ENCODE peak calls at places on chromosome 7, in eight cellular contexts. One of them, this sample, is unnamed.
A peak's percentile ranks its signal among the peaks of the same experiment; 100 is the strongest.

GRCh38 chr7:12712236-12712635 is 24.8 kb downstream of the ARL4A start:
- DNase-seq in adrenal gland: no peak
- DNase-seq in esophagus squamous epithelium: no peak
- DNase-seq in prostate gland: no peak
- DNase-seq in psoas muscle: no peak
- DNase-seq in effector memory CD4-positive, alpha-beta T cell: no peak
- DNase-seq in thyroid gland: no peak
- DNase-seq in HCT116: no peak
- DNase-seq in this sample: no peak

GRCh38 chr7:25405736-25406135 is 177.4 kb upstream of the NPVF start:
- DNase-seq in thyroid gland: no peak
- DNase-seq in prostate gland: peak; percentile 57
- DNase-seq in adrenal gland: no peak
- DNase-seq in esophagus squamous epithelium: no peak
- DNase-seq in psoas muscle: no peak
- DNase-seq in HCT116: no peak
- DNase-seq in effector memory CD4-positive, alpha-beta T cell: no peak
- DNase-seq in this sample: no peak

GRCh38 chr7:26861050-26861449 is 3.3 kb downstream of the SKAP2 start:
- DNase-seq in HCT116: no peak
- DNase-seq in thyroid gland: no peak
- DNase-seq in esophagus squamous epithelium: no peak
- DNase-seq in psoas muscle: no peak
- DNase-seq in prostate gland: no peak
- DNase-seq in effector memory CD4-positive, alpha-beta T cell: no peak
- DNase-seq in adrenal gland: no peak
- DNase-seq in this sample: no peak

GRCh38 chr7:31047747-31048146 is 4.4 kb upstream of the ADCYAP1R1 start:
- DNase-seq in esophagus squamous epithelium: no peak
- DNase-seq in thyroid gland: no peak
- DNase-seq in effector memory CD4-positive, alpha-beta T cell: no peak
- DNase-seq in HCT116: no peak
- DNase-seq in prostate gland: no peak
- DNase-seq in adrenal gland: no peak
- DNase-seq in psoas muscle: no peak
- DNase-seq in this sample: no peak

GRCh38 chr7:88927-89921 is 103.1 kb upstream of the FAM20C start:
- DNase-seq in esophagus squamous epithelium: no peak
- DNase-seq in effector memory CD4-positive, alpha-beta T cell: no peak
- DNase-seq in prostate gland: no peak
- DNase-seq in adrenal gland: peak; percentile 82
- DNase-seq in psoas muscle: peak; percentile 80
- DNase-seq in HCT116: no peak
- DNase-seq in thyroid gland: peak; percentile 22
- DNase-seq in this sample: no peak

GRCh38 chr7:55898287-55898686 is 11.0 kb downstream of the ZNF713 start:
- DNase-seq in prostate gland: no peak
- DNase-seq in thyroid gland: no peak
- DNase-seq in HCT116: no peak
- DNase-seq in psoas muscle: no peak
- DNase-seq in effector memory CD4-positive, alpha-beta T cell: no peak
- DNase-seq in adrenal gland: no peak
- DNase-seq in esophagus squamous epithelium: no peak
- DNase-seq in this sample: no peak

GRCh38 chr7:99142727-99143521 is 984 bp downstream of the SMURF1 start:
- DNase-seq in effector memory CD4-positive, alpha-beta T cell: peak; percentile 91
- DNase-seq in psoas muscle: peak; percentile 95
- DNase-seq in prostate gland: peak; percentile 95
- DNase-seq in adrenal gland: peak; percentile 98
- DNase-seq in thyroid gland: peak; percentile 85
- DNase-seq in HCT116: peak; percentile 78
- DNase-seq in esophagus squamous epithelium: peak; percentile 74
- DNase-seq in this sample: peak; percentile 92

GRCh38 chr7:151172273-151173141 is 5.0 kb upstream of the GBX1 start:
- DNase-seq in prostate gland: peak; percentile 63
- DNase-seq in esophagus squamous epithelium: no peak
- DNase-seq in effector memory CD4-positive, alpha-beta T cell: peak; percentile 74
- DNase-seq in adrenal gland: peak; percentile 62
- DNase-seq in thyroid gland: peak; percentile 72
- DNase-seq in HCT116: peak; percentile 61
- DNase-seq in psoas muscle: peak; percentile 78
- DNase-seq in this sample: peak; percentile 76

GRCh38 chr7:36372156-36372555 is 17.5 kb upstream of the ANLN start:
- DNase-seq in esophagus squamous epithelium: no peak
- DNase-seq in adrenal gland: no peak
- DNase-seq in psoas muscle: no peak
- DNase-seq in HCT116: no peak
- DNase-seq in thyroid gland: no peak
- DNase-seq in effector memory CD4-positive, alpha-beta T cell: no peak
- DNase-seq in prostate gland: no peak
- DNase-seq in this sample: no peak

GRCh38 chr7:24894670-24895221 is 85.2 kb downstream of the OSBPL3 start:
- DNase-seq in adrenal gland: no peak
- DNase-seq in prostate gland: no peak
- DNase-seq in thyroid gland: no peak
- DNase-seq in esophagus squamous epithelium: no peak
- DNase-seq in effector memory CD4-positive, alpha-beta T cell: no peak
- DNase-seq in HCT116: no peak
- DNase-seq in psoas muscle: no peak
- DNase-seq in this sample: no peak

GRCh38 chr7:77696643-77697534 is 630 bp downstream of the RSBN1L start:
- DNase-seq in psoas muscle: peak; percentile 58
- DNase-seq in adrenal gland: peak; percentile 49
- DNase-seq in thyroid gland: peak; percentile 60
- DNase-seq in HCT116: no peak
- DNase-seq in effector memory CD4-positive, alpha-beta T cell: peak; percentile 36
- DNase-seq in prostate gland: peak; percentile 63
- DNase-seq in esophagus squamous epithelium: no peak
- DNase-seq in this sample: peak; percentile 43

GRCh38 chr7:35424869-35425495 is 171.1 kb upstream of the TBX20 start:
- DNase-seq in thyroid gland: peak; percentile 48
- DNase-seq in psoas muscle: peak; percentile 35
- DNase-seq in effector memory CD4-positive, alpha-beta T cell: peak; percentile 38
- DNase-seq in adrenal gland: peak; percentile 47
- DNase-seq in esophagus squamous epithelium: no peak
- DNase-seq in prostate gland: peak; percentile 13
- DNase-seq in HCT116: peak; percentile 43
- DNase-seq in this sample: peak; percentile 28

GRCh38 chr7:46747869-46748576 is 827.0 kb upstream of the IGFBP3 start:
- DNase-seq in esophagus squamous epithelium: no peak
- DNase-seq in HCT116: no peak
- DNase-seq in effector memory CD4-positive, alpha-beta T cell: no peak
- DNase-seq in psoas muscle: no peak
- DNase-seq in prostate gland: no peak
- DNase-seq in adrenal gland: no peak
- DNase-seq in thyroid gland: no peak
- DNase-seq in this sample: no peak

GRCh38 chr7:143355450-143356385 is 6.8 kb downstream of the FAM131B start:
- DNase-seq in HCT116: no peak
- DNase-seq in prostate gland: no peak
- DNase-seq in esophagus squamous epithelium: no peak
- DNase-seq in effector memory CD4-positive, alpha-beta T cell: no peak
- DNase-seq in adrenal gland: no peak
- DNase-seq in psoas muscle: no peak
- DNase-seq in thyroid gland: no peak
- DNase-seq in this sample: no peak

GRCh38 chr7:55325371-55325792 is 39.8 kb upstream of the LANCL2 start:
- DNase-seq in effector memory CD4-positive, alpha-beta T cell: no peak
- DNase-seq in prostate gland: no peak
- DNase-seq in adrenal gland: peak; percentile 50
- DNase-seq in esophagus squamous epithelium: no peak
- DNase-seq in HCT116: no peak
- DNase-seq in thyroid gland: no peak
- DNase-seq in psoas muscle: peak; percentile 48
- DNase-seq in this sample: no peak

GRCh38 chr7:139582671-139583155 is 59.2 kb downstream of the CLEC2L start:
- DNase-seq in esophagus squamous epithelium: no peak
- DNase-seq in effector memory CD4-positive, alpha-beta T cell: no peak
- DNase-seq in psoas muscle: no peak
- DNase-seq in adrenal gland: no peak
- DNase-seq in prostate gland: no peak
- DNase-seq in HCT116: no peak
- DNase-seq in thyroid gland: no peak
- DNase-seq in this sample: no peak

GRCh38 chr7:99109108-99110051 is 34.5 kb downstream of the SMURF1 start:
- DNase-seq in adrenal gland: no peak
- DNase-seq in psoas muscle: peak; percentile 22
- DNase-seq in effector memory CD4-positive, alpha-beta T cell: no peak
- DNase-seq in prostate gland: no peak
- DNase-seq in HCT116: no peak
- DNase-seq in thyroid gland: no peak
- DNase-seq in esophagus squamous epithelium: no peak
- DNase-seq in this sample: no peak

GRCh38 chr7:131145026-131145425 is 182.7 kb upstream of the MKLN1 start:
- DNase-seq in esophagus squamous epithelium: no peak
- DNase-seq in HCT116: peak; percentile 34
- DNase-seq in adrenal gland: no peak
- DNase-seq in thyroid gland: no peak
- DNase-seq in prostate gland: no peak
- DNase-seq in effector memory CD4-positive, alpha-beta T cell: no peak
- DNase-seq in psoas muscle: no peak
- DNase-seq in this sample: no peak
- H3K27ac ChIP-seq in esophagus squamous epithelium: no peak overlapping the region
- H3K27ac ChIP-seq in HCT116: peak overlapping the region; percentile 37
- H3K27ac ChIP-seq in adrenal gland: no peak overlapping the region
- H3K27ac ChIP-seq in thyroid gland: no peak overlapping the region
- H3K27ac ChIP-seq in prostate gland: no peak overlapping the region
- H3K27ac ChIP-seq in effector memory CD4-positive, alpha-beta T cell: no peak overlapping the region
- H3K27ac ChIP-seq in psoas muscle: no peak overlapping the region
- H3K27ac ChIP-seq in this sample: no peak overlapping the region

GRCh38 chr7:22422831-22423615 is 66.1 kb upstream of the RAPGEF5 start:
- DNase-seq in prostate gland: no peak
- DNase-seq in HCT116: no peak
- DNase-seq in esophagus squamous epithelium: no peak
- DNase-seq in adrenal gland: no peak
- DNase-seq in effector memory CD4-positive, alpha-beta T cell: no peak
- DNase-seq in psoas muscle: no peak
- DNase-seq in thyroid gland: no peak
- DNase-seq in this sample: no peak

GRCh38 chr7:22427855-22428254 is 70.9 kb upstream of the RAPGEF5 start:
- DNase-seq in psoas muscle: no peak
- DNase-seq in effector memory CD4-positive, alpha-beta T cell: no peak
- DNase-seq in prostate gland: no peak
- DNase-seq in adrenal gland: no peak
- DNase-seq in thyroid gland: no peak
- DNase-seq in esophagus squamous epithelium: no peak
- DNase-seq in HCT116: no peak
- DNase-seq in this sample: no peak

GRCh38 chr7:22427122-22427503 is 70.2 kb upstream of the RAPGEF5 start:
- DNase-seq in esophagus squamous epithelium: no peak
- DNase-seq in HCT116: no peak
- DNase-seq in thyroid gland: no peak
- DNase-seq in prostate gland: no peak
- DNase-seq in adrenal gland: no peak
- DNase-seq in effector memory CD4-positive, alpha-beta T cell: no peak
- DNase-seq in psoas muscle: no peak
- DNase-seq in this sample: no peak

GRCh38 chr7:22426463-22427121 is 69.6 kb upstream of the RAPGEF5 start:
- DNase-seq in thyroid gland: no peak
- DNase-seq in adrenal gland: no peak
- DNase-seq in psoas muscle: no peak
- DNase-seq in HCT116: no peak
- DNase-seq in esophagus squamous epithelium: no peak
- DNase-seq in prostate gland: no peak
- DNase-seq in effector memory CD4-positive, alpha-beta T cell: no peak
- DNase-seq in this sample: no peak

GRCh38 chr7:22425361-22425760 is 68.4 kb upstream of the RAPGEF5 start:
- DNase-seq in HCT116: no peak
- DNase-seq in esophagus squamous epithelium: no peak
- DNase-seq in psoas muscle: no peak
- DNase-seq in adrenal gland: no peak
- DNase-seq in effector memory CD4-positive, alpha-beta T cell: no peak
- DNase-seq in prostate gland: no peak
- DNase-seq in thyroid gland: no peak
- DNase-seq in this sample: no peak
- H3K4me1 ChIP-seq in HCT116: no peaks in the 10 kb centered on the region
- H3K4me1 ChIP-seq in esophagus squamous epithelium: peaks cover 20% of the 10 kb centered on the region
- H3K4me1 ChIP-seq in psoas muscle: no peaks in the 10 kb centered on the region
- H3K4me1 ChIP-seq in adrenal gland: no peaks in the 10 kb centered on the region
- H3K4me1 ChIP-seq in effector memory CD4-positive, alpha-beta T cell: no peaks in the 10 kb centered on the region
- H3K4me1 ChIP-seq in prostate gland: no peaks in the 10 kb centered on the region
- H3K4me1 ChIP-seq in thyroid gland: no peaks in the 10 kb centered on the region
- H3K4me1 ChIP-seq in this sample: no peaks in the 10 kb centered on the region

GRCh38 chr7:39829028-39829427 is 121.0 kb upstream of the CDK13 start:
- DNase-seq in effector memory CD4-positive, alpha-beta T cell: no peak
- DNase-seq in thyroid gland: no peak
- DNase-seq in HCT116: no peak
- DNase-seq in prostate gland: no peak
- DNase-seq in adrenal gland: no peak
- DNase-seq in esophagus squamous epithelium: no peak
- DNase-seq in psoas muscle: no peak
- DNase-seq in this sample: no peak

GRCh38 chr7:39827571-39827970 is 122.5 kb upstream of the CDK13 start:
- DNase-seq in adrenal gland: no peak
- DNase-seq in esophagus squamous epithelium: no peak
- DNase-seq in psoas muscle: no peak
- DNase-seq in prostate gland: no peak
- DNase-seq in HCT116: no peak
- DNase-seq in effector memory CD4-positive, alpha-beta T cell: no peak
- DNase-seq in thyroid gland: no peak
- DNase-seq in this sample: no peak

GRCh38 chr7:39825391-39825790 is 124.7 kb upstream of the CDK13 start:
- DNase-seq in psoas muscle: no peak
- DNase-seq in thyroid gland: no peak
- DNase-seq in esophagus squamous epithelium: no peak
- DNase-seq in adrenal gland: no peak
- DNase-seq in effector memory CD4-positive, alpha-beta T cell: no peak
- DNase-seq in HCT116: no peak
- DNase-seq in prostate gland: no peak
- DNase-seq in this sample: no peak

GRCh38 chr7:39826166-39826565 is 123.9 kb upstream of the CDK13 start:
- DNase-seq in effector memory CD4-positive, alpha-beta T cell: no peak
- DNase-seq in thyroid gland: no peak
- DNase-seq in psoas muscle: no peak
- DNase-seq in adrenal gland: no peak
- DNase-seq in esophagus squamous epithelium: no peak
- DNase-seq in HCT116: no peak
- DNase-seq in prostate gland: no peak
- DNase-seq in this sample: no peak

GRCh38 chr7:39824801-39825200 is 125.3 kb upstream of the CDK13 start:
- DNase-seq in adrenal gland: no peak
- DNase-seq in effector memory CD4-positive, alpha-beta T cell: no peak
- DNase-seq in HCT116: no peak
- DNase-seq in psoas muscle: no peak
- DNase-seq in prostate gland: no peak
- DNase-seq in esophagus squamous epithelium: no peak
- DNase-seq in thyroid gland: no peak
- DNase-seq in this sample: no peak
- H3K36me3 ChIP-seq in adrenal gland: no peaks in the 10 kb centered on the region
- H3K36me3 ChIP-seq in effector memory CD4-positive, alpha-beta T cell: no peaks in the 10 kb centered on the region
- H3K36me3 ChIP-seq in HCT116: no peaks in the 10 kb centered on the region
- H3K36me3 ChIP-seq in psoas muscle: no peaks in the 10 kb centered on the region
- H3K36me3 ChIP-seq in prostate gland: no peaks in the 10 kb centered on the region
- H3K36me3 ChIP-seq in esophagus squamous epithelium: no peaks in the 10 kb centered on the region
- H3K36me3 ChIP-seq in thyroid gland: no peaks in the 10 kb centered on the region
- H3K36me3 ChIP-seq in this sample: no peaks in the 10 kb centered on the region

DNA sequence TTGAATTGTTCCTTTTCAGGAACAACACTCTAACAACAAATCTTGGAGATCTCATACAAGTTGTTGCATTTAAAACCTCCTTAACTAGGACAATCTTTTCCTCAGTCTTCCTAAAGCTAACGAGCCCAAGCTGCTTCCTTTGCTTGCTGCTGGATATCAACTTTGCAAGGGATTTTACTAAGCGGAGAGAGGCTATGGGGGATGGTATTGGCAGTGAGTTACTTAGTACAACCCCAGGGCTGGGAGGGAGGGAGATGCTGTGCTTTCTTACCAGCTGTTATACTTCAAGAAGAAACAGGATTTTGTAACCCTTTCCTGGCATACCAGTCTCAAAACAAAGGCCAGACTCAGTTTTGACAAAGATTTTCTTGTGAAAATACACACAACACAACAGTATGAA is 19.5 kb upstream of the COL1A2 start:
- DNase-seq in prostate gland: no peak
- DNase-seq in esophagus squamous epithelium: no peak
- DNase-seq in psoas muscle: no peak
- DNase-seq in adrenal gland: no peak
- DNase-seq in HCT116: no peak
- DNase-seq in effector memory CD4-positive, alpha-beta T cell: no peak
- DNase-seq in thyroid gland: peak; percentile 31
- DNase-seq in this sample: no peak
- H3K27ac ChIP-seq in prostate gland: peak overlapping the region; percentile 71
- H3K27ac ChIP-seq in esophagus squamous epithelium: peak overlapping the region; percentile 71
- H3K27ac ChIP-seq in psoas muscle: peak overlapping the region; percentile 61
- H3K27ac ChIP-seq in adrenal gland: no peak overlapping the region
- H3K27ac ChIP-seq in HCT116: no peak overlapping the region
- H3K27ac ChIP-seq in effector memory CD4-positive, alpha-beta T cell: no peak overlapping the region
- H3K27ac ChIP-seq in thyroid gland: peak overlapping the region; percentile 36
- H3K27ac ChIP-seq in this sample: no peak overlapping the region